ENCODE peak calls at places on chromosomes 1 and 21, in four cellular contexts. Z is brain microvascular endothelial cell, J is stromal cell of bone marrow, D is left colon. S is an unnamed sample.
A peak's percentile ranks its signal among the peaks of the same experiment; 100 is the strongest.

GRCh38 chr1:229221106-229222019 is 49.5 kb upstream of the RAB4A start:
- DNase-seq in Z (peak; percentile 33), J (no peak), D (peak; percentile 71), S (peak; percentile 60)

GRCh38 chr1:179876289-179876715 is 1.3 kb downstream of the TOR1AIP2 start:
- DNase-seq in Z (no peak), J (no peak), D (no peak), S (no peak)

GRCh38 chr1:113714606-113715269 is 44.5 kb downstream of the PHTF1 start:
- DNase-seq in Z (no peak), J (no peak), D (no peak), S (no peak)

GRCh38 chr1:14915356-14916054 is 238.0 kb upstream of the TMEM51 start:
- DNase-seq in Z (no peak), J (no peak), D (no peak), S (no peak)

GRCh38 chr1:3669421-3669821 is 17.1 kb downstream of the TP73 start:
- DNase-seq in Z (no peak), J (no peak), D (no peak), S (no peak)

GRCh38 chr1:47576758-47577115 is 138.9 kb downstream of the FOXD2 start:
- DNase-seq in Z (no peak), J (no peak), D (no peak), S (no peak)

GRCh38 chr1:199290186-199290585 is 651.3 kb downstream of the PTPRC start:
- DNase-seq in Z (peak; percentile 16), J (no peak), D (no peak), S (no peak)

GRCh38 chr1:203175237-203176181 is at the start of gene MYBPH:
- DNase-seq in Z (no peak), J (no peak), D (no peak), S (no peak)

GRCh38 chr1:8018492-8019228 is 7.4 kb downstream of the ERRFI1 start:
- DNase-seq in Z (no peak), J (no peak), D (no peak), S (no peak)

GRCh38 chr1:147892731-147893214 is 9.8 kb upstream of the GJA8 start:
- DNase-seq in Z (peak; percentile 40), J (peak; percentile 32), D (no peak), S (peak; percentile 16)

GRCh38 chr21:26288033-26288432 is 117.5 kb upstream of the APP start:
- DNase-seq in Z (no peak), J (no peak), D (no peak), S (no peak)

GRCh38 chr1:51237313-51237700 is 1.2 kb downstream of the RNF11 start:
- DNase-seq in Z (no peak), J (no peak), D (no peak), S (no peak)

GRCh38 chr1:66247415-66248208 is 286.3 kb upstream of the SGIP1 start:
- DNase-seq in Z (no peak), J (no peak), D (no peak), S (no peak)

GRCh38 chr1:114314098-114314497 is 160.4 kb upstream of the SYT6 start:
- DNase-seq in Z (no peak), J (no peak), D (no peak), S (no peak)

GRCh38 chr1:23466423-23466989 is 17.5 kb downstream of the ASAP3 start:
- DNase-seq in Z (no peak), J (no peak), D (no peak), S (no peak)

GRCh38 chr1:20634065-20634593 is 871 bp downstream of the PINK1 start:
- DNase-seq in Z (no peak), J (no peak), D (no peak), S (no peak)

GRCh38 chr1:46030876-46031660 is 101.4 kb downstream of the PIK3R3 start:
- DNase-seq in Z (peak; percentile 48), J (no peak), D (no peak), S (no peak)

GRCh38 chr21:33870768-33871167 is 44.8 kb downstream of the ATP5PO start:
- DNase-seq in Z (no peak), J (no peak), D (no peak), S (no peak)

GRCh38 chr21:42564561-42564971 is 50.9 kb downstream of the SLC37A1 start:
- DNase-seq in Z (no peak), J (no peak), D (peak; percentile 15), S (no peak)

GRCh38 chr1:33010946-33011731 is 25.5 kb downstream of the AK2 start:
- DNase-seq in Z (no peak), J (peak; percentile 75), D (peak; percentile 45), S (no peak)

GRCh38 chr1:181482521-181483083 is 715 bp upstream of the CACNA1E start:
- DNase-seq in Z (no peak), J (no peak), D (no peak), S (no peak)

GRCh38 chr21:45328198-45329087 is 40.7 kb upstream of the POFUT2 start:
- DNase-seq in Z (no peak), J (no peak), D (peak; percentile 21), S (no peak)

GRCh38 chr1:25945756-25946155 is 39.5 kb upstream of the STMN1 start:
- DNase-seq in Z (no peak), J (no peak), D (no peak), S (no peak)

GRCh38 chr1:172599912-172600311 is 59.0 kb upstream of the FASLG start:
- DNase-seq in Z (no peak), J (no peak), D (no peak), S (no peak)

GRCh38 chr1:197736689-197737088 is 38.6 kb downstream of the DENND1B start:
- DNase-seq in Z (peak; percentile 2), J (peak; percentile 38), D (no peak), S (no peak)

GRCh38 chr1:41714613-41715389 is 203.9 kb downstream of the HIVEP3 start:
- DNase-seq in Z (peak; percentile 27), J (no peak), D (no peak), S (no peak)

GRCh38 chr21:43359081-43359822 is 67.7 kb downstream of the SIK1 start:
- DNase-seq in Z (no peak), J (no peak), D (no peak), S (no peak)

GRCh38 chr1:11806307-11806936 is 431 bp downstream of the CLCN6 start:
- DNase-seq in Z (peak; percentile 27), J (no peak), D (no peak), S (no peak)

GRCh38 chr1:116374340-116375164 is 1.5 kb downstream of the ATP1A1 start:
- DNase-seq in Z (no peak), J (no peak), D (no peak), S (no peak)

GRCh38 chr1:168273575-168273974 is 7.1 kb upstream of the TBX19 start:
- DNase-seq in Z (no peak), J (no peak), D (no peak), S (no peak)

GRCh38 chr1:31798433-31799195 is 17.2 kb downstream of the SPOCD1 start:
- DNase-seq in Z (peak; percentile 76), J (peak; percentile 92), D (no peak), S (no peak)

GRCh38 chr1:199859525-199859924 is 168.0 kb upstream of the NR5A2 start:
- DNase-seq in Z (peak; percentile 67), J (peak; percentile 31), D (no peak), S (no peak)

GRCh38 chr1:9767964-9768668 is 55.6 kb downstream of the CLSTN1 start:
- DNase-seq in Z (no peak), J (no peak), D (peak; percentile 51), S (no peak)

GRCh38 chr21:34166468-34166867 is 93.1 kb downstream of the MRPS6 start:
- DNase-seq in Z (no peak), J (no peak), D (no peak), S (peak; percentile 6)

GRCh38 chr1:210332233-210332632 is 3.5 kb downstream of the HHAT start:
- DNase-seq in Z (no peak), J (no peak), D (no peak), S (no peak)

S was measured in epithelial cell of proximal tubule.